ENCODE peak calls at places on chromosomes 4 and X, in six cellular contexts. X is right lobe of liver, W is T-helper 17 cell, F is HT-29, U is heart left ventricle, N is epithelial cell of esophagus. P is an unnamed sample.

GRCh38 chr4:20253799-20254409 is 2.2 kb downstream of the SLIT2 start:
- DNase-seq in X (peak), W (no peak), F (no peak), U (peak), N (peak), P (peak)

GRCh38 chr4:156559346-156559745 is 412.3 kb downstream of the PDGFC start:
- DNase-seq in X (no peak), W (no peak), F (peak), U (no peak), N (no peak), P (no peak)

GRCh38 chr4:1721666-1722550 is 587 bp downstream of the TACC3 start:
- DNase-seq in X (no peak), W (no peak), F (no peak), U (no peak), N (no peak), P (no peak)

GRCh38 chr4:7805533-7806079 is 134.1 kb downstream of the AFAP1 start:
- DNase-seq in X (peak), W (no peak), F (no peak), U (no peak), N (peak), P (peak)

GRCh38 chr4:184150102-184150839 is 67.4 kb downstream of the ENPP6 start:
- DNase-seq in X (no peak), W (no peak), F (no peak), U (no peak), N (no peak), P (no peak)

GRCh38 chr4:48906283-48907173 is at the start of gene OCIAD2:
- DNase-seq in X (peak), W (peak), F (peak), U (peak), N (peak), P (peak)

GRCh38 chr4:26489101-26489669 is 1.1 kb downstream of the CCKAR start:
- DNase-seq in X (no peak), W (no peak), F (no peak), U (no peak), N (no peak), P (no peak)

GRCh38 chr4:7754565-7755262 is 184.9 kb downstream of the AFAP1 start:
- DNase-seq in X (no peak), W (no peak), F (no peak), U (no peak), N (no peak), P (no peak)

GRCh38 chrX:129553619-129554288 is 13.7 kb downstream of the OCRL start:
- DNase-seq in X (no peak), W (no peak), F (no peak), U (no peak), N (no peak), P (no peak)

GRCh38 chr4:5528108-5528507 is 180.3 kb downstream of the EVC2 start:
- DNase-seq in X (no peak), W (no peak), F (no peak), U (no peak), N (no peak), P (no peak)

GRCh38 chr4:86403575-86403974 is 43.7 kb upstream of the MAPK10 start:
- DNase-seq in X (no peak), W (no peak), F (no peak), U (no peak), N (no peak), P (no peak)

GRCh38 chrX:1511150-1511549 is 25.8 kb downstream of the P2RY8 start:
- DNase-seq in X (no peak), W (no peak), F (no peak), U (no peak), N (no peak), P (no peak)

GRCh38 chrX:17592117-17592516 is 145.2 kb upstream of the SCML1 start:
- DNase-seq in X (no peak), W (no peak), F (no peak), U (no peak), N (no peak), P (peak)

GRCh38 chr4:14583752-14584151 is 418.5 kb upstream of the CPEB2 start:
- DNase-seq in X (no peak), W (no peak), F (no peak), U (no peak), N (no peak), P (no peak)

GRCh38 chr4:67035501-67035900 is 509.8 kb downstream of the CENPC start:
- DNase-seq in X (no peak), W (no peak), F (peak), U (no peak), N (peak), P (no peak)

GRCh38 chr4:27807207-27807606 is 946.6 kb downstream of the STIM2 start:
- DNase-seq in X (no peak), W (no peak), F (no peak), U (no peak), N (no peak), P (no peak)

GRCh38 chr4:33126002-33126401 is 2405.8 kb downstream of the PCDH7 start:
- DNase-seq in X (no peak), W (no peak), F (no peak), U (no peak), N (no peak), P (no peak)

GRCh38 chrX:133229361-133229760 is 11.2 kb upstream of the TFDP3 start:
- DNase-seq in X (no peak), W (no peak), F (peak), U (no peak), N (peak), P (no peak)

GRCh38 chr4:7964890-7965662 is 25.4 kb upstream of the AFAP1 start:
- DNase-seq in X (peak), W (no peak), F (no peak), U (peak), N (peak), P (no peak)

GRCh38 chr4:56613101-56613862 is 67.8 kb downstream of the HOPX start:
- DNase-seq in X (no peak), W (no peak), F (no peak), U (no peak), N (peak), P (no peak)

GRCh38 chr4:90598741-90599140 is 471.5 kb downstream of the CCSER1 start:
- DNase-seq in X (no peak), W (no peak), F (no peak), U (no peak), N (no peak), P (no peak)

GRCh38 chr4:152540293-152540674 is 4.4 kb upstream of the FBXW7 start:
- DNase-seq in X (no peak), W (no peak), F (no peak), U (no peak), N (no peak), P (no peak)

GRCh38 chrX:54776987-54777672 is 20.9 kb downstream of the ITIH6 start:
- DNase-seq in X (no peak), W (no peak), F (no peak), U (no peak), N (no peak), P (no peak)

GRCh38 chrX:68354869-68355628 is 78.2 kb downstream of the OPHN1 start:
- DNase-seq in X (no peak), W (no peak), F (peak), U (no peak), N (peak), P (no peak)

GRCh38 chrX:131671714-131672113 is 127.8 kb downstream of the OR13H1 start:
- DNase-seq in X (no peak), W (no peak), F (no peak), U (no peak), N (no peak), P (no peak)

GRCh38 chr4:101831816-101832215 is 41.3 kb downstream of the BANK1 start:
- DNase-seq in X (no peak), W (no peak), F (no peak), U (no peak), N (no peak), P (no peak)

P was measured in thyroid gland.